ENCODE peak calls at places on chromosome 5, in seven cellular contexts. F, O, R, X, L, A and G are unnamed samples.

GRCh38 chr5:142015781-142016533 is 3.1 kb upstream of the GNPDA1 start:
- DNase-seq in F (no peak), A (peak; percentile 77), X (peak; percentile 40), R (no peak), O (peak; percentile 67), L (peak; percentile 28), G (peak; percentile 37)

GRCh38 chr5:143938230-143938629 is 126.3 kb downstream of the HMHB1 start:
- DNase-seq in L (no peak), R (no peak), F (no peak), X (peak; percentile 23), A (no peak), O (no peak), G (peak; percentile 47)

GRCh38 chr5:54093861-54094260 is 216.5 kb downstream of the ARL15 start:
- DNase-seq in F (no peak), X (no peak), A (no peak), L (no peak), O (no peak), R (no peak), G (no peak)

GRCh38 chr5:142644640-142645361 is 41.1 kb downstream of the FGF1 start:
- DNase-seq in F (no peak), R (no peak), O (no peak), L (peak; percentile 97), X (peak; percentile 100), A (peak; percentile 98), G (no peak)

GRCh38 chr5:173291722-173292658 is 36.2 kb downstream of the STC2 start:
- DNase-seq in X (peak; percentile 42), A (peak; percentile 56), R (no peak), O (no peak), L (no peak), F (no peak), G (no peak)

GRCh38 chr5:43409809-43410271 is 2.4 kb downstream of the CCL28 start:
- DNase-seq in F (no peak), R (no peak), X (no peak), L (no peak), A (no peak), O (no peak), G (no peak)

GRCh38 chr5:10658265-10658664 is 94.4 kb downstream of the ANKRD33B start:
- DNase-seq in F (no peak), R (no peak), A (no peak), O (no peak), L (no peak), X (no peak), G (no peak)

GRCh38 chr5:40676643-40677333 is 2.9 kb upstream of the PTGER4 start:
- DNase-seq in O (no peak), F (no peak), L (no peak), X (peak; percentile 89), R (no peak), A (peak; percentile 86), G (no peak)

GRCh38 chr5:150625164-150625535 is 15.3 kb upstream of the SYNPO start:
- DNase-seq in F (no peak), X (no peak), L (no peak), O (no peak), A (no peak), R (peak; percentile 22), G (no peak)

GRCh38 chr5:39148983-39149534 is 70.3 kb downstream of the FYB1 start:
- DNase-seq in R (no peak), L (no peak), X (peak; percentile 41), F (no peak), O (peak; percentile 27), A (peak; percentile 27), G (no peak)

GRCh38 chr5:151357792-151358191 is 10.4 kb upstream of the SLC36A2 start:
- DNase-seq in O (no peak), A (peak; percentile 38), F (no peak), L (no peak), R (no peak), X (no peak), G (no peak)

GRCh38 chr5:120988970-120989369 is 524.9 kb downstream of the PRR16 start:
- DNase-seq in L (no peak), R (no peak), A (no peak), F (no peak), X (no peak), O (no peak), G (no peak)

GRCh38 chr5:146344155-146345118 is 5.8 kb downstream of the POU4F3 start:
- DNase-seq in L (no peak), O (no peak), X (peak; percentile 19), R (no peak), A (no peak), F (peak; percentile 64), G (no peak)

GRCh38 chr5:9348296-9348996 is 197.4 kb downstream of the SEMA5A start:
- DNase-seq in F (no peak), A (peak; percentile 48), L (no peak), R (no peak), X (peak; percentile 97), O (no peak), G (no peak)

GRCh38 chr5:6734243-6734695 is 21.0 kb downstream of the TENT4A start:
- DNase-seq in F (no peak), X (no peak), A (peak; percentile 56), O (no peak), R (no peak), L (no peak), G (no peak)

GRCh38 chr5:95857185-95857945 is 34.8 kb upstream of the GLRX start:
- DNase-seq in O (no peak), R (no peak), X (peak; percentile 83), L (no peak), A (peak; percentile 91), F (no peak), G (no peak)

GRCh38 chr5:124726631-124727362 is 19.6 kb downstream of the ZNF608 start:
- DNase-seq in X (no peak), F (no peak), O (no peak), R (no peak), L (no peak), A (no peak), G (no peak)

GRCh38 chr5:96081276-96081858 is 119.7 kb upstream of the ELL2 start:
- DNase-seq in X (no peak), F (peak; percentile 5), R (no peak), A (no peak), O (peak; percentile 62), L (no peak), G (no peak)

GRCh38 chr5:173507171-173507570 is 109.3 kb downstream of the BOD1 start:
- DNase-seq in O (no peak), L (no peak), F (no peak), X (no peak), A (no peak), R (no peak), G (no peak)

GRCh38 chr5:1175015-1175414 is 26.4 kb upstream of the SLC6A19 start:
- DNase-seq in O (no peak), R (no peak), F (no peak), L (no peak), A (no peak), X (no peak), G (no peak)

GRCh38 chr5:156971848-156972525 is 9.0 kb upstream of the TIMD4 start:
- DNase-seq in L (no peak), O (no peak), A (no peak), F (no peak), R (no peak), X (no peak), G (no peak)

GRCh38 chr5:171415115-171415730 is 4.2 kb upstream of the FGF18 start:
- DNase-seq in F (no peak), L (no peak), A (peak; percentile 41), O (no peak), X (peak; percentile 27), R (no peak), G (no peak)